ENCODE peak calls at places on chromosomes 3 and 15, in six cellular contexts. L is HepG2, K is A549, J is endothelial cell of umbilical vein, O is K562, T is GM12878. U is an unnamed sample.

GRCh38 chr3:62582495-62583172 is 209.3 kb upstream of the FEZF2 start:
- DNase-seq in L (no peak), K (no peak), J (no peak), O (no peak), T (no peak), U (no peak)

GRCh38 chr3:23915537-23916108 is 1.2 kb downstream of the NKIRAS1 start:
- DNase-seq in L (peak), K (no peak), J (peak), O (peak), T (no peak), U (peak)

GRCh38 chr3:181210275-181210674 is 220.7 kb upstream of the DNAJC19 start:
- DNase-seq in L (peak), K (peak), J (peak), O (no peak), T (no peak), U (peak)

GRCh38 chr3:120497318-120497717 is 46.5 kb upstream of the FSTL1 start:
- DNase-seq in L (no peak), K (no peak), J (peak), O (no peak), T (no peak), U (no peak)

GRCh38 chr3:49133226-49133951 is 539 bp upstream of the LAMB2 start:
- DNase-seq in L (peak), K (peak), J (peak), O (peak), T (no peak), U (peak)

GRCh38 chr3:122793568-122794416 is at the start of gene HSPBAP1:
- DNase-seq in L (peak), K (peak), J (peak), O (peak), T (peak), U (peak)

GRCh38 chr3:32571192-32571485 is 481 bp upstream of the DYNC1LI1 start:
- DNase-seq in L (no peak), K (no peak), J (no peak), O (no peak), T (no peak), U (no peak)

GRCh38 chr3:141308588-141309218 is 59.6 kb upstream of the ZBTB38 start:
- DNase-seq in L (peak), K (peak), J (peak), O (peak), T (no peak), U (no peak)

GRCh38 chr15:90930861-90931629 is 1.3 kb downstream of the HDDC3 start:
- DNase-seq in L (no peak), K (no peak), J (peak), O (no peak), T (no peak), U (no peak)

GRCh38 chr3:34361921-34362320 is 563.5 kb downstream of the PDCD6IP start:
- DNase-seq in L (no peak), K (no peak), J (no peak), O (no peak), T (peak), U (no peak)

GRCh38 chr3:107222927-107223326 is 154.3 kb upstream of the CCDC54 start:
- DNase-seq in L (no peak), K (no peak), J (peak), O (no peak), T (no peak), U (no peak)

GRCh38 chr3:123880998-123881561 is 3.1 kb downstream of the MYLK start:
- DNase-seq in L (peak), K (peak), J (peak), O (no peak), T (no peak), U (peak)

DNA sequence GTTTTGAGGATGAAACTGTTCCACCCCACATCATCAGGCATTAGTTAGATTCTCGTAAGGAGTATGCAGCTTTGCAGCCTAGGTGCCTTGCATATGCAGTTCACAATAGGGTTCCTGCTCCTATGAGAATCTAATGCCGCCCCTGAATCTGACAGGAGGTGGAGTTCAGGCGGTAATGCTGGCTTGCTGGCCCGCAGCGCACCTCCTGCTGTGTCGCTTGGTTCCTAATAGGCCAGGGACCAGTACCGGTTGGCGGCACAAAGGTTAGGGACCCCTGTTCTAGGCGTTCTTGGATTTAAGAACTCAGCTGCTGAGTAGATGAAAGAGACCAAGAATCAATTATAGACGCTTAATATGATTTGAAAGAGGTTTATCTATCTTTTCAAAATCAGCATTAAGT is 595.4 kb downstream of the CADM2 start:
- DNase-seq in L (no peak), K (no peak), J (no peak), O (no peak), T (no peak), U (no peak)
- TF ChIP-seq MYC in L (no peak), K (no peak), J (no peak), O (no peak), T (no peak), U (no peak)

DNA sequence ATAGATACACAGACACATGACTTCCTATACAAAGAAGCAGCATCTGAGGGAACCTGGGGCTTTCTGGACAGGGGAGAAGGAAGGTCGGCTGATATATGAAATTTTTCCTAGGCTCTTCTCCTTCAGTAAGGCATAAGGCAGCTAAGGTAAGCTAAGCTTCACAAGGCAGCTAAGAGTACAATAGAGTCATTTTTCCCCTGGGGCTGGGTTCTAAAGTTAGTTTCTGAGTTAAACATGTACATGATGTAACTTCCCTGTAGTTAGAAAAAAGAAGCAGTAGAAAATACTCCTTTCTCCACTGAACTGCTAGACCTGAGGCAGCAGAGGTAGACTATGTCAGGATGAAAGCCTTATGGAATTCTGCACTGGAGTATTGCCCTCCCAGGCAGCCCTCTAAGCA is 109.6 kb downstream of the PLD1 start:
- DNase-seq in L (no peak), K (no peak), J (no peak), O (no peak), T (no peak), U (peak)
- H3K4me3 ChIP-seq in L (no peak), K (no peak), J (no peak), O (no peak), T (no peak), U (no peak)

GRCh38 chr3:134630506-134630905 is 20.3 kb downstream of the KY start:
- DNase-seq in L (no peak), K (no peak), J (no peak), O (no peak), T (no peak), U (peak)
- TF ChIP-seq CTCF in L (peak), K (no peak), J (peak), O (peak), T (no peak), U (peak)

DNA sequence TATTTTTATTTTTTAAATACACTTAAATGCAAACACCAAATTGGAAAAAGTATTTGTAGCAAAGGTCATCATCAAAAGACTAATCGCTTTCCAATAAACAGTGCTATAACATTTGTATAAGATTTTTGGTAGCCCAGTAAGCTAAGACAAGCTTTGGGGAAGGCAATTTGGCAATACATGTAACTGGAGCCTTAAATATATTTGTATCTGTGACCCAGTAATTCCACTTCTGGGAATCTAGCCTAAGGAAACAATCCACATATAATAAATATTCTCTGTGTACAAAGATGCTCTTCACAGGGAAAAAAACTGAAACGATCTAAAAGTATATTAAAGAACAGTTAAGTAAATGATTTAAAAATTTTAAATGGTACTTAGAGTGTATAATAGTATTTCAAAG is 65.5 kb upstream of the TJP1 start:
- DNase-seq in L (no peak), K (no peak), J (no peak), O (no peak), T (no peak), U (no peak)
- TF ChIP-seq MYC in L (no peak), K (no peak), J (no peak), O (no peak), T (no peak), U (no peak)

GRCh38 chr15:68479870-68480269 is 47.9 kb upstream of the ITGA11 start:
- DNase-seq in L (no peak), K (no peak), J (no peak), O (no peak), T (no peak), U (no peak)
- H3K4me3 ChIP-seq in L (no peak), K (no peak), J (no peak), O (no peak), T (no peak), U (no peak)

GRCh38 chr3:87082806-87083440 is 92.0 kb upstream of the VGLL3 start:
- DNase-seq in L (peak), K (peak), J (peak), O (peak), T (no peak), U (peak)
- TF ChIP-seq CTCF in L (peak), K (peak), J (peak), O (peak), T (peak), U (peak)

GRCh38 chr3:71536376-71536965 is 47.1 kb downstream of the FOXP1 start:
- DNase-seq in L (no peak), K (no peak), J (peak), O (no peak), T (no peak), U (peak)
- TF ChIP-seq MYC in L (no peak), K (no peak), J (no peak), O (no peak), T (no peak), U (no peak)

GRCh38 chr15:40968290-40969085 is 15.2 kb downstream of the CHAC1 start:
- DNase-seq in L (no peak), K (no peak), J (no peak), O (no peak), T (no peak), U (no peak)
- H3K4me3 ChIP-seq in L (no peak), K (no peak), J (no peak), O (no peak), T (no peak), U (no peak)

U was measured in NB4.